ENCODE peak calls at places on chromosome 11, in nine cellular contexts. B is A549, V is right lobe of liver, I is HepG2, N is HCT116, R is K562, E is GM12878, F is gastrocnemius medialis, W is IMR-90. Q is an unnamed sample.

GRCh38 chr11:120304526-120304925 is 20.6 kb upstream of the TLCD5 start:
- ATAC-seq in I (no peak), N (no peak), V (no peak), W (no peak), F (no peak), B (no peak), E (peak), R (no peak), Q (no peak)

GRCh38 chr11:103800406-103801114 is 235.9 kb upstream of the DDI1 start:
- ATAC-seq in N (no peak), E (no peak), W (no peak), B (peak), V (no peak), R (no peak), F (no peak), I (no peak), Q (no peak)

GRCh38 chr11:47171856-47172255 is 4.8 kb downstream of the ARFGAP2 start:
- ATAC-seq in W (no peak), E (no peak), B (no peak), I (no peak), V (no peak), R (no peak), N (no peak), F (no peak), Q (peak)

GRCh38 chr11:126366064-126366822 is 10.8 kb downstream of the ST3GAL4 start:
- ATAC-seq in W (no peak), E (no peak), I (no peak), V (no peak), N (no peak), R (no peak), B (no peak), F (no peak), Q (no peak)

GRCh38 chr11:43397251-43397650 is 38.5 kb downstream of the TTC17 start:
- ATAC-seq in B (no peak), I (no peak), E (no peak), V (no peak), N (no peak), R (no peak), F (no peak), W (no peak), Q (no peak)

GRCh38 chr11:2312232-2313042 is 10.6 kb downstream of the TSPAN32 start:
- ATAC-seq in R (no peak), B (peak), W (peak), E (no peak), F (no peak), N (peak), V (no peak), I (no peak), Q (no peak)

GRCh38 chr11:1521382-1522080 is 35.0 kb upstream of the MOB2 start:
- ATAC-seq in R (no peak), B (no peak), W (no peak), N (no peak), V (no peak), F (no peak), E (peak), I (no peak), Q (no peak)

GRCh38 chr11:3977078-3977477 is 117.5 kb upstream of the RRM1 start:
- ATAC-seq in F (no peak), R (peak), N (no peak), E (no peak), B (no peak), I (no peak), W (no peak), V (no peak), Q (no peak)

GRCh38 chr11:64074239-64074638 is 38.5 kb downstream of the FLRT1 start:
- ATAC-seq in I (no peak), N (peak), B (no peak), W (no peak), F (no peak), E (no peak), R (peak), V (no peak), Q (no peak)

GRCh38 chr11:96177132-96177531 is 165.9 kb downstream of the MAML2 start:
- ATAC-seq in I (no peak), N (no peak), R (no peak), F (no peak), B (no peak), V (no peak), E (no peak), W (no peak), Q (no peak)

GRCh38 chr11:24592342-24592741 is 95.5 kb downstream of the LUZP2 start:
- ATAC-seq in I (no peak), R (no peak), F (no peak), N (no peak), W (peak), V (no peak), B (no peak), E (no peak), Q (no peak)

GRCh38 chr11:123413636-123414035 is 16.4 kb upstream of the GRAMD1B start:
- ATAC-seq in I (peak), F (no peak), R (no peak), W (no peak), E (no peak), V (no peak), B (no peak), N (no peak), Q (no peak)
- TF ChIP-seq POLR2A in I (no peak), F (no peak), R (no peak), W (no peak), E (no peak), V (no peak), B (no peak), N (no peak), Q (no peak)

GRCh38 chr11:65503606-65503922 is 4.7 kb downstream of the MALAT1 start:
- ATAC-seq in I (no peak), W (no peak), F (no peak), B (no peak), V (no peak), R (no peak), E (no peak), N (no peak), Q (no peak)

GRCh38 chr11:65501530-65502273 is 2.9 kb downstream of the MALAT1 start:
- ATAC-seq in R (no peak), V (no peak), F (no peak), W (no peak), I (no peak), E (no peak), B (no peak), N (no peak), Q (no peak)

GRCh38 chr11:65503923-65504670 is 5.3 kb downstream of the MALAT1 start:
- ATAC-seq in I (no peak), E (no peak), B (no peak), V (no peak), R (no peak), N (no peak), F (no peak), W (no peak), Q (no peak)

GRCh38 chr11:65502274-65502851 is 3.5 kb downstream of the MALAT1 start:
- ATAC-seq in B (no peak), V (no peak), N (no peak), I (no peak), R (no peak), E (no peak), F (no peak), W (no peak), Q (no peak)

GRCh38 chr11:65502852-65503603 is 4.2 kb downstream of the MALAT1 start:
- ATAC-seq in W (no peak), B (no peak), V (no peak), F (no peak), N (no peak), R (no peak), I (no peak), E (no peak), Q (no peak)
- TF ChIP-seq POLR2A in W (no peak), B (no peak), V (no peak), F (peak), N (peak), R (peak), I (peak), E (peak), Q (peak)

GRCh38 chr11:18698341-18699268 is at the start of gene TMEM86A:
- ATAC-seq in N (peak), V (peak), E (peak), F (peak), W (peak), R (peak), B (peak), I (peak), Q (peak)
- TF ChIP-seq POLR2A in N (no peak), V (peak), E (no peak), F (peak), W (no peak), R (peak), B (no peak), I (no peak), Q (peak)

DNA sequence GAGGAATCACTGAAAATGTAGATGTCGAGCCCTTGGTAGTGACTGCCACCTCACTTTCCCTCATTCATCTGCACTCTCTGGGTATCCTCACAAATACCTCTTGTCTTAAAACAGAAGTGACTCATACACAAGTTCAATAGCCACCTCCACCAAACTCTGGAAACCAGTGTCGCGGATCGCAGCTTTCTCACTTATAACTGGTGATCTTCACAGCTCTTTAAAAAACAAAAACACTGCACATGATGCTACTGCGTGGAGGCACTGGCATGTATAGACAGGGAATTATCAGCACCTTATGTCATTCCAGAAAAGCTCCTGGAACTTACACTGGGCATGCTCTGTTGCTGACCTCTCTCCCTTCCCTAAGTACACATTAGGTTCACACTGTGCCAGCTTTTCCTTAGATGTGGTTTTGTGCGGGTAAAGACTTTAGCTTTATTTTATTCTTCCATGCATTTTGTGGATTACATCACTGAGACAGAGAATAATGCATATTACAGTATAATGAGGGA is 425.5 kb upstream of the CADM1 start:
- ATAC-seq in N (no peak), I (no peak), B (no peak), R (no peak), E (peak), V (peak), W (no peak), F (no peak), Q (no peak)
- TF ChIP-seq POLR2A in N (no peak), I (no peak), B (no peak), R (no peak), E (peak), V (no peak), W (no peak), F (no peak), Q (no peak)

DNA sequence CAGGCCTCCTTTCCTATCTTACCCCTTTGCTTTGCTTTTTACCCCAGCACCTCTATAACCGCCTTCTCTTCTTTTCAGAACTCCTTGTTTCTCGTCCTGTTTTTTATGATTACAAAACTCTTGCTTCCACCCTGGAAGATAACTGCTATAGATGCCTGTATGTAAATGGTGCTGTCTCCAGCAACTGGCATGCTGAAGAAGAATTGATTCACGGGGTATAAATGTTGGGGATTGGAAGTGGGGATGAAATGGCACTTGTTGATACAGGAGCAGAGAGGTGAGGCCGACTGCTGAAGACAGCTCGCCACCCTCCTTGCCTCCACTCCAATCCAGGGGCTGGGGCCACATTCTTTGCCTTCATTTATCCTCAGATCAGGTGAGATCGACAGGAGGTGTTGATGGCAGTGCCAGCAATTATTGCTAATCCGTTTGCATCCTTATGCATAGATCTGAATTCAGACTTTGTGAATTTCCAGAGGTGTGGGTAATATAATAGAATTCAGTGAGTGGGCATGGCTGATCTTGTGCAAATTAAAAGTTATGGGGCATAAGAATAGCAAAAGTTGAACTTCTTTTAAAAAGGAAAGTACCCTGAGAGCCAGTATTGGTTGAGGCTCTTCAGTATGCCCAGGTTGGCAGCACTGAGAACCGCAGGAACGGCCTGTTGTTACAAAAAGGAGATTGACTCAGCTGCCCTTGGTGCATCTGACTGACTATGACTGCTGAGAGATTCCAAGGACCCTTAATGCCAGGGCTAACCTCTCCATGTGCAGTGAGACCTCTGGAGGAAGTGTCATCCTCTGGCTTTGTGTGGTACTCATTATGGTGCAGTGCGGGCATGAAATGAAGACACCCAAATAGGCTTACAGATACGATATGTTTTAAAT is 5.3 kb downstream of the NEAT1 start:
- ATAC-seq in E (peak), W (peak), V (peak), I (peak), F (peak), R (peak), N (peak), B (peak), Q (peak)
- TF ChIP-seq POLR2A in E (peak), W (peak), V (peak), I (peak), F (peak), R (peak), N (peak), B (peak), Q (peak)

DNA sequence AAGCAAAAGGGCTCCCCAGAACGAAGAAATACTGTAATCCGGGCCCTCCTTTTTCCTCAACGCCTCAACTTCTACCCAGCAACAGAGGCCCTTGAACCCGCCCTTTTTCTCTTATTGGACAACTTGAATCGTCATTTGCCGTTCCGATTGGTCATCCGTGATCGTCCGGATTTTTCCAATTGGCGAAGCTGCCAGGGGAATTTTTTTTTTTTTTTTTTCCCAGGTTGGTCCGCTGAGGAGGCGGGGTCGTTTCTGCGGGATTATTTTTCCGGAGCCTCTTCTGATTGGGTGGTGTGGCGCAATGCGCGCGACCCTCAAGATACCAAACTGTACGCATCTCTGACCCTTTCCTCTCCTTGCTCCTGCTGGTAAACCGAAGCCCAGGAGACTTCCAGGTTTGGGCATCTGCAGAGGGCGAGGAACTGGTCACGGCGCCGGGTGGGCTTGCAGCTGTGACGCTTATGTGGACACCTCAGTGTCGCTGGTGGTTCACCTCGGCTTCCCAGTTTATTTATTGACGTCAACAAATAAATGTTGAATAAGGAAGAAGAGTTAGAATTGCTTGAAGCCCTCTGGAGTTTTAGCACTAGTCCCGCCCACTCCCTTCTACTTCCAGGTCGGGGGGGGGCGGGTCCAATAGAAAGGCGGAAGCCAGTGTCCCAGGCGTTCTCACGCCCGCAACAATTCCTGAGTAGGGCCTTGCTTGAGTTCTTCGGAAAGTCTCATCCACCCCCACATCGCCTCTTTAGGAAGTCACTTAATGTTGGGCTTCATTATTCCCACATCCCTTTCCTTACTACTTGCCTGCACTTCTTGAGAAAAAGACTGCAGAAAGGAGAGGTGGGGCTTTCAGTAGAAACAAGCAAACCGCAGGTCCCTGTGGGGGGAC is at the start of gene TTC9C:
- ATAC-seq in N (peak), B (peak), F (peak), E (peak), W (peak), R (peak), I (peak), V (peak), Q (peak)
- TF ChIP-seq POLR2A in N (peak), B (peak), F (peak), E (peak), W (peak), R (peak), I (peak), V (peak), Q (peak)